ENCODE peak calls at places on chromosomes 1 and 21, in four cellular contexts. One of them, this sample, is unnamed.

GRCh38 chr1:61842863-61843514 is 100.7 kb downstream of the PATJ start:
- DNase-seq in astrocyte of the spinal cord: no peak
- DNase-seq in brain pericyte: no peak
- DNase-seq in M059J: peak
- DNase-seq in this sample: peak

GRCh38 chr21:15775981-15776380 is 46.2 kb downstream of the USP25 start:
- DNase-seq in astrocyte of the spinal cord: peak
- DNase-seq in brain pericyte: no peak
- DNase-seq in M059J: peak
- DNase-seq in this sample: peak

GRCh38 chr1:239997515-239998311 is 94.0 kb upstream of the FMN2 start:
- DNase-seq in astrocyte of the spinal cord: no peak
- DNase-seq in brain pericyte: no peak
- DNase-seq in M059J: no peak
- DNase-seq in this sample: peak

GRCh38 chr1:2587071-2587859 is 688 bp downstream of the PRXL2B start:
- DNase-seq in astrocyte of the spinal cord: peak
- DNase-seq in brain pericyte: no peak
- DNase-seq in M059J: peak
- DNase-seq in this sample: peak

GRCh38 chr1:112575154-112575804 is 43.7 kb downstream of the ST7L start:
- DNase-seq in astrocyte of the spinal cord: peak
- DNase-seq in brain pericyte: peak
- DNase-seq in M059J: peak
- DNase-seq in this sample: peak

GRCh38 chr1:171486048-171486519 is 754 bp downstream of the PRRC2C start:
- DNase-seq in astrocyte of the spinal cord: peak
- DNase-seq in brain pericyte: peak
- DNase-seq in M059J: peak
- DNase-seq in this sample: peak

GRCh38 chr1:77168358-77168757 is 50.9 kb downstream of the PIGK start:
- DNase-seq in astrocyte of the spinal cord: no peak
- DNase-seq in brain pericyte: no peak
- DNase-seq in M059J: no peak
- DNase-seq in this sample: peak

GRCh38 chr1:23627065-23627464 is 64.5 kb upstream of the RPL11 start:
- DNase-seq in astrocyte of the spinal cord: no peak
- DNase-seq in brain pericyte: no peak
- DNase-seq in M059J: no peak
- DNase-seq in this sample: no peak